ENCODE peak calls at places on chromosomes 11 and 22, in six cellular contexts. X, M, T, O, P and K are unnamed samples.

GRCh38 chr11:64868904-64869570 is 9.4 kb downstream of the EHD1 start:
- DNase-seq in X (no peak), M (no peak), T (no peak), O (no peak), P (no peak), K (no peak)

GRCh38 chr11:116376547-116376946 is 396.2 kb downstream of the BUD13 start:
- DNase-seq in X (no peak), M (no peak), T (no peak), O (no peak), P (no peak), K (no peak)

GRCh38 chr11:93905384-93905783 is 55.0 kb upstream of the VSTM5 start:
- DNase-seq in X (no peak), M (no peak), T (no peak), O (no peak), P (peak), K (no peak)

GRCh38 chr11:128695539-128696221 is 1.8 kb downstream of the FLI1 start:
- DNase-seq in X (no peak), M (peak), T (no peak), O (no peak), P (no peak), K (no peak)

GRCh38 chr22:38266120-38266519 is 6.7 kb downstream of the TMEM184B start:
- DNase-seq in X (no peak), M (peak), T (no peak), O (no peak), P (no peak), K (no peak)

GRCh38 chr11:122523841-122524531 is 131.5 kb upstream of the UBASH3B start:
- DNase-seq in X (peak), M (no peak), T (no peak), O (no peak), P (no peak), K (no peak)

GRCh38 chr11:132349806-132350733 is 979.7 kb downstream of the NTM start:
- DNase-seq in X (no peak), M (no peak), T (no peak), O (no peak), P (no peak), K (no peak)

GRCh38 chr11:12239396-12240298 is 129.3 kb downstream of the MICAL2 start:
- DNase-seq in X (no peak), M (no peak), T (no peak), O (no peak), P (no peak), K (no peak)

GRCh38 chr11:76641905-76642304 is 28.6 kb downstream of the LRRC32 start:
- DNase-seq in X (no peak), M (no peak), T (no peak), O (no peak), P (no peak), K (no peak)

GRCh38 chr22:39269095-39269827 is 24.5 kb upstream of the PDGFB start:
- DNase-seq in X (no peak), M (no peak), T (no peak), O (no peak), P (no peak), K (no peak)

GRCh38 chr11:128898580-128899344 is 7.6 kb downstream of the KCNJ5 start:
- DNase-seq in X (no peak), M (no peak), T (no peak), O (no peak), P (no peak), K (no peak)

GRCh38 chr11:36130401-36130800 is 158.8 kb downstream of the COMMD9 start:
- DNase-seq in X (no peak), M (no peak), T (no peak), O (no peak), P (no peak), K (no peak)

GRCh38 chr11:115872418-115872817 is 368.2 kb upstream of the CADM1 start:
- DNase-seq in X (no peak), M (no peak), T (no peak), O (no peak), P (no peak), K (no peak)

GRCh38 chr11:75140269-75141138 is 10.4 kb upstream of the SLCO2B1 start:
- DNase-seq in X (peak), M (peak), T (peak), O (no peak), P (peak), K (peak)

GRCh38 chr11:130112071-130112830 is 42.6 kb downstream of the APLP2 start:
- DNase-seq in X (no peak), M (no peak), T (no peak), O (no peak), P (no peak), K (no peak)

GRCh38 chr11:9688716-9689511 is 25.0 kb downstream of the SWAP70 start:
- DNase-seq in X (peak), M (no peak), T (no peak), O (no peak), P (no peak), K (peak)

GRCh38 chr22:44567846-44568493 is 69.9 kb upstream of the RTL6 start:
- DNase-seq in X (no peak), M (peak), T (no peak), O (no peak), P (peak), K (no peak)

GRCh38 chr22:50177537-50178470 is 7.3 kb downstream of the PANX2 start:
- DNase-seq in X (no peak), M (no peak), T (no peak), O (no peak), P (no peak), K (no peak)

GRCh38 chr22:22667966-22668880 is 23.8 kb downstream of the GGTLC2 start:
- DNase-seq in X (no peak), M (no peak), T (no peak), O (no peak), P (no peak), K (no peak)

GRCh38 chr11:61075891-61076290 is 26.4 kb upstream of the CD5 start:
- DNase-seq in X (no peak), M (peak), T (no peak), O (no peak), P (no peak), K (no peak)

GRCh38 chr22:50057868-50058311 is at the start of gene TTLL8:
- DNase-seq in X (no peak), M (no peak), T (no peak), O (no peak), P (no peak), K (no peak)

GRCh38 chr11:119635041-119635745 is 93.8 kb downstream of the NECTIN1 start:
- DNase-seq in X (no peak), M (no peak), T (no peak), O (no peak), P (no peak), K (no peak)

GRCh38 chr11:67355794-67356550 is 2.6 kb upstream of the POLD4 start:
- DNase-seq in X (no peak), M (no peak), T (no peak), O (peak), P (peak), K (no peak)

GRCh38 chr11:35980646-35981402 is 37.0 kb downstream of the LDLRAD3 start:
- DNase-seq in X (no peak), M (no peak), T (no peak), O (peak), P (no peak), K (no peak)

DNA sequence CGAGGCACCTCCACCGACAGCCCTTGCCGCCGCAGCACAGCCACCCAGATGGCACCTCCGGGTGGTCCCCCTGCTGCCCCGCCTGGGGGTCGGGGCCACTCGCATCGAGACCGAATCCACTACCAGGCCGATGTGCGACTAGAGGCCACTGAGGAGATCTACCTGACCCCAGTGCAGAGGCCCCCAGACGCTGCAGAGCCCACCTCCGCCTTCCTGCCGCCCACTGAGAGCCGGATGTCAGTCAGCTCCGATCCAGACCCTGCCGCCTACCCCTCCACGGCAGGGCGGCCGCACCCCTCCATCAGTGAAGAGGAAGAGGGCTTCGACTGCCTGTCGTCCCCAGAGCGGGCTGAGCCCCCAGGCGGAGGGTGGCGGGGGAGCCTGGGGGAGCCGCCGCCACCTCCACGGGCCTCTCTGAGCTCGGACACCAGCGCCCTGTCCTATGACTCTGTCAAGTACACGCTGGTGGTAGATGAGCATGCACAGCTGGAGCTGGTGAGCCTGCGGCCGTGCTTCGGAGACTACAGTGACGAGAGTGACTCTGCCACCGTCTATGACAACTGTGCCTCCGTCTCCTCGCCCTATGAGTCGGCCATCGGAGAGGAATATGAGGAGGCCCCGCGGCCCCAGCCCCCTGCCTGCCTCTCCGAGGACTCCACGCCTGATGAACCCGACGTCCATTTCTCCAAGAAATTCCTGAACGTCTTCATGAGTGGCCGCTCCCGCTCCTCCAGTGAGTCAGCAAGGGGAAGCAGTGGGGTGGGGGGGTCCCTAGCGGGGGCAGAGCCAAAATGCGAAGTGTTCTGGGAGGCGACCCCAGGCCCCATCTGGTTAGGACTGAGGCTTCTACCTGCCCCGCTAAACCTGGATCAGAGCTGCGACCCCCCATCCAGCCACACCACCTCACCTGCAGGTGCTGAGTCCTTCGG is 4.4 kb downstream of the FREY1 start:
- DNase-seq in X (no peak), M (no peak), T (no peak), O (no peak), P (no peak), K (no peak)
- H3K4me3 ChIP-seq in X (no peak), M (no peak), T (no peak), O (no peak), P (no peak), K (no peak)

DNA sequence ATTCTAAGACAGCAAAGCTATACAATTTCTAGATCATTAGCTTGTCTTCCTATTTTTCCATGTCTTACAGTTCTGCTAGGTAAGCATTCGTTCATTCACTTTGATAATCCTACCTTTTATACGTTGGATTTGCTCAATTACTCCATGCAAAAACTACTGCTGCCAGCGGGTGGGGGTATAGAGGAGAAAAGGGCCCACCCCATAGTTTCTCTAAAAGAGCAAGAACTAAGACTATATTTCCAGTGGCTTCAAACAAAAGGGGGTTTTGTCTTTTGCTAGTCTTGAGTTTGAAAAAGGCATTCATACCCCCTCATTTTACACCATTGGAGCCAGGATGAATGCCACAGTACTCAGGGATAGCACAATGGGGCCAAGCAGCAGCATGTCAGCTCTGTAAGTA is 155.7 kb downstream of the WT1 start:
- DNase-seq in X (no peak), M (no peak), T (no peak), O (no peak), P (peak), K (no peak)
- TF ChIP-seq CTCF in X (no peak), M (no peak), T (peak), O (no peak), P (no peak), K (no peak)

GRCh38 chr22:36776722-36777121 is 803 bp upstream of the IFT27 start:
- DNase-seq in X (no peak), M (no peak), T (no peak), O (no peak), P (no peak), K (no peak)

GRCh38 chr22:36778020-36778419 is 2.1 kb upstream of the IFT27 start:
- DNase-seq in X (no peak), M (no peak), T (no peak), O (no peak), P (no peak), K (no peak)

GRCh38 chr22:36773935-36774334 is 2.0 kb downstream of the IFT27 start:
- DNase-seq in X (no peak), M (no peak), T (no peak), O (no peak), P (no peak), K (no peak)

GRCh38 chr22:36775966-36776669 is at the start of gene IFT27:
- DNase-seq in X (peak), M (peak), T (peak), O (peak), P (peak), K (peak)

DNA sequence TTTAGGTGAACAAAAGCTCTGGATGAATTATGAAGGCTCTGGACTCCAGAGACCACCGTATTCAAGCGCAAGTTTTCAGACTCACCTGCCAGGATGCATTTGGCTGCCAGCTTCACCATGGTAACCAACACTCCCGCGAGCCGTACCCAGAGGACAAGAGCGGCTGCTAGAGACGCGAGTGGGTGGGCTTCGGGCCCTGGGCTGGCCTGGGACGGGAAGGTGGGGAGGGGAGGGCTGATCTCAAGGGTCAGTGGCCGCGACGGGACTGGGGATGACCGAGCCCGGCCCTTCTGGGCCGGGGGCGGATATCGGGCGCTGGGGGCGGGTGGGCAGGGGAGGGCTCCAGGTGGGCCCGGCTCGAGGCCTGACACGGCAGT is 342 bp downstream of the IFT27 start:
- DNase-seq in X (peak), M (peak), T (no peak), O (peak), P (no peak), K (no peak)
- H3K4me3 ChIP-seq in X (peak), M (peak), T (peak), O (peak), P (peak), K (peak)

GRCh38 chr22:30186048-30186447 is 60.5 kb downstream of the LIF start:
- DNase-seq in X (no peak), M (no peak), T (no peak), O (no peak), P (no peak), K (no peak)
- TF ChIP-seq CTCF in X (no peak), M (no peak), T (no peak), O (no peak), P (no peak), K (no peak)

GRCh38 chr22:29031236-29031982 is 30.2 kb downstream of the C22orf31 start:
- DNase-seq in X (peak), M (peak), T (peak), O (peak), P (no peak), K (peak)
- H3K4me3 ChIP-seq in X (peak), M (peak), T (peak), O (peak), P (no peak), K (peak)

GRCh38 chr22:23888615-23889401 is 5.4 kb upstream of the MIF start:
- DNase-seq in X (no peak), M (no peak), T (no peak), O (no peak), P (no peak), K (no peak)
- TF ChIP-seq CTCF in X (no peak), M (no peak), T (peak), O (no peak), P (peak), K (peak)